ENCODE peak calls at places on chromosome 1, in four cellular contexts. G is K562, Y is HL-60, C is GM12878. F is an unnamed sample.
A peak's percentile ranks its signal among the peaks of the same experiment; 100 is the strongest.

GRCh38 chr1:206517784-206518183 is 10.5 kb downstream of the RASSF5 start:
- DNase-seq in G (no peak), Y (no peak), C (no peak), F (no peak)

GRCh38 chr1:79603862-79604261 is 597.3 kb upstream of the ADGRL4 start:
- DNase-seq in G (no peak), Y (no peak), C (no peak), F (no peak)

GRCh38 chr1:244063498-244063897 is 12.4 kb downstream of the ZBTB18 start:
- DNase-seq in G (no peak), Y (no peak), C (no peak), F (no peak)

GRCh38 chr1:25699501-25700089 is 83.0 kb downstream of the MAN1C1 start:
- DNase-seq in G (no peak), Y (no peak), C (no peak), F (no peak)

GRCh38 chr1:247367786-247368342 is 36.2 kb upstream of the ZNF496 start:
- DNase-seq in G (no peak), Y (no peak), C (no peak), F (no peak)

GRCh38 chr1:170885551-170885950 is 49.8 kb upstream of the MROH9 start:
- DNase-seq in G (no peak), Y (no peak), C (no peak), F (no peak)

GRCh38 chr1:199067483-199067882 is 428.6 kb downstream of the PTPRC start:
- DNase-seq in G (no peak), Y (no peak), C (no peak), F (no peak)

GRCh38 chr1:8667869-8668595 is 149.4 kb downstream of the RERE start:
- DNase-seq in G (no peak), Y (no peak), C (no peak), F (no peak)

GRCh38 chr1:210328746-210329488 is at the start of gene HHAT:
- DNase-seq in G (no peak), Y (peak; percentile 73), C (no peak), F (peak; percentile 68)
- TF ChIP-seq SPI1 in G (no peak), Y (peak; percentile 57), C (peak; percentile 22), F (no peak)

GRCh38 chr1:50332941-50333594 is 90.2 kb downstream of the DMRTA2 start:
- DNase-seq in G (peak; percentile 88), Y (peak; percentile 43), C (no peak), F (peak; percentile 73)
- TF ChIP-seq SPI1 in G (no peak), Y (no peak), C (no peak), F (no peak)

GRCh38 chr1:87805661-87806376 is 477.1 kb downstream of the LMO4 start:
- DNase-seq in G (no peak), Y (no peak), C (no peak), F (no peak)
- TF ChIP-seq SPI1 in G (no peak), Y (no peak), C (no peak), F (no peak)

GRCh38 chr1:241485145-241485544 is 34.4 kb downstream of the FH start:
- DNase-seq in G (no peak), Y (no peak), C (peak; percentile 15), F (no peak)
- TF ChIP-seq SPI1 in G (no peak), Y (no peak), C (no peak), F (no peak)

DNA sequence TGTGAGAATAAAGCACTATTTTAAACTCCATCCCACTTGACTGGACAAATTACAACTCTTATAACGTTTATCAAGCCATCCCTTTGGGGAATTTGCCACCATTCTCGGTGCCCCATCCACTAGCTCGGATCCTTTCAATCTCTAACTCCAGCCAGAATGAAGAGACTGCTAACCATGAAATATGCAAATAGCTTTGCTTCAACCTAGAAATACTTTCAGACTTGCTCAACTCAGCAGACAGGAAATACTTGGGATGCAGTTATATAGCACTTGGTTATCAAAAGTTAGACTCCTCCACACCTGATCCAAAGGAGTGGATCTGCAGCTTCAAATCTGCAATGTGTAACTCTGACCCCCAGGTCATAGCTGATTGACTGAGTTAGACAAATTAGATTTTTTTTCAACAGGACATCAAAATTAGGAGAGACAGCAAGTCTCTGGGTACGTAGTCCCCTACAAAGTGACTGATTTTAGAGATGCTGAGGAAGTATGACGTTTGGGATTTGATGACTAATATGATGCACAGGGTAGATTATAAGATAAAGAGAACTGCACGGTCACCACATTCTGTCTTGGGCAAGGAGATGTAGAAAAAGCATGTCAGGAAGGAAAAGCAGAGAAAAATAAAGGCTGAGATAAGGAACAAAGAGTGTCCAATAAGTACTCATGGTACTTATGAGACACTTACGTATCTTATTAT is 496.0 kb downstream of the AGBL4 start:
- DNase-seq in G (no peak), Y (no peak), C (no peak), F (no peak)
- TF ChIP-seq SPI1 in G (no peak), Y (no peak), C (no peak), F (no peak)

DNA sequence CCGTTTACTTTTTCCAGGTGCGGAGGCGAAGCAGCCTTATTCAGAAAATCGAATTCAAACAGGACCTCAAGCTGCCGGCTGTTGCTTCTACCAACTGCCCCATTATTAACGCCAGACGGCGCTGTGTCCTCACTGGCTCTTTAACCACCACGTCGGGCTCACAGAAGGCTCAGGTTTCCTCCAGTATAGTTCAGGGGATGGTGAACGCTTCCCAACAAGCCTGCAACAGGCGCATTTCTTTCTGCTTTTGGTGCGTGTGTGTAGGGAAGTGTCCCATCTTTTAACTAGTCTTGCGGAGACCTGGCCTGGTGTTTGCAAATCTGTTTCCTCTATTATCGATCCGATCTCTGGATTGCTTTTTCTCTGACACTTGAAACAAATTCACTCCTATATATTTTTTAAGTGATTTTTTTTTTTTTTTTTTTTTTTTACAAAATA is 791 bp upstream of the STUM start:
- DNase-seq in G (peak; percentile 82), Y (peak; percentile 75), C (peak; percentile 17), F (peak; percentile 61)
- TF ChIP-seq SPI1 in G (no peak), Y (no peak), C (no peak), F (no peak)

GRCh38 chr1:229258031-229258850 is 12.7 kb upstream of the RAB4A start:
- DNase-seq in G (peak; percentile 67), Y (peak; percentile 55), C (no peak), F (peak; percentile 18)
- TF ChIP-seq SPI1 in G (no peak), Y (no peak), C (no peak), F (no peak)